ENCODE peak calls at places on chromosome 17, in six cellular contexts. One of them, this sample, is unnamed.

GRCh38 chr17:83194189-83194565 is 114.8 kb downstream of the METRNL start:
- DNase-seq in heart left ventricle: peak; percentile 15
- DNase-seq in SK-N-SH: no peak
- DNase-seq in GM23248: peak; percentile 31
- DNase-seq in GM23338: no peak
- DNase-seq in stomach: no peak
- DNase-seq in this sample: no peak

GRCh38 chr17:72192409-72193192 is 71.8 kb downstream of the SOX9 start:
- DNase-seq in heart left ventricle: peak; percentile 81
- DNase-seq in SK-N-SH: no peak
- DNase-seq in GM23248: peak; percentile 95
- DNase-seq in GM23338: no peak
- DNase-seq in stomach: no peak
- DNase-seq in this sample: no peak

GRCh38 chr17:61635913-61636432 is 45.0 kb upstream of the NACA2 start:
- DNase-seq in heart left ventricle: no peak
- DNase-seq in SK-N-SH: peak; percentile 28
- DNase-seq in GM23248: peak; percentile 60
- DNase-seq in GM23338: peak; percentile 76
- DNase-seq in stomach: peak; percentile 50
- DNase-seq in this sample: peak; percentile 33

GRCh38 chr17:61837175-61838051 is 25.9 kb downstream of the BRIP1 start:
- DNase-seq in heart left ventricle: peak; percentile 41
- DNase-seq in SK-N-SH: peak; percentile 59
- DNase-seq in GM23248: peak; percentile 86
- DNase-seq in GM23338: peak; percentile 83
- DNase-seq in stomach: peak; percentile 65
- DNase-seq in this sample: no peak

GRCh38 chr17:71872843-71873242 is 248.0 kb upstream of the SOX9 start:
- DNase-seq in heart left ventricle: no peak
- DNase-seq in SK-N-SH: no peak
- DNase-seq in GM23248: no peak
- DNase-seq in GM23338: no peak
- DNase-seq in stomach: no peak
- DNase-seq in this sample: no peak

GRCh38 chr17:7703584-7704574 is 1.1 kb upstream of the EFNB3 start:
- DNase-seq in heart left ventricle: no peak
- DNase-seq in SK-N-SH: peak; percentile 86
- DNase-seq in GM23248: peak; percentile 84
- DNase-seq in GM23338: peak; percentile 98
- DNase-seq in stomach: peak; percentile 29
- DNase-seq in this sample: no peak

GRCh38 chr17:73414171-73414955 is 102.6 kb upstream of the CDC42EP4 start:
- DNase-seq in heart left ventricle: no peak
- DNase-seq in SK-N-SH: no peak
- DNase-seq in GM23248: no peak
- DNase-seq in GM23338: no peak
- DNase-seq in stomach: no peak
- DNase-seq in this sample: no peak

GRCh38 chr17:72135546-72136325 is 14.9 kb downstream of the SOX9 start:
- DNase-seq in heart left ventricle: no peak
- DNase-seq in SK-N-SH: no peak
- DNase-seq in GM23248: peak; percentile 41
- DNase-seq in GM23338: no peak
- DNase-seq in stomach: no peak
- DNase-seq in this sample: no peak

GRCh38 chr17:77455111-77455877 is 314.5 kb downstream of the SEC14L1 start:
- DNase-seq in heart left ventricle: no peak
- DNase-seq in SK-N-SH: no peak
- DNase-seq in GM23248: no peak
- DNase-seq in GM23338: no peak
- DNase-seq in stomach: no peak
- DNase-seq in this sample: no peak

GRCh38 chr17:59361916-59362810 is 30.7 kb downstream of the YPEL2 start:
- DNase-seq in heart left ventricle: no peak
- DNase-seq in SK-N-SH: no peak
- DNase-seq in GM23248: peak; percentile 90
- DNase-seq in GM23338: no peak
- DNase-seq in stomach: no peak
- DNase-seq in this sample: no peak

GRCh38 chr17:80246266-80246681 is 14.4 kb upstream of the RNF213 start:
- DNase-seq in heart left ventricle: no peak
- DNase-seq in SK-N-SH: peak; percentile 20
- DNase-seq in GM23248: no peak
- DNase-seq in GM23338: no peak
- DNase-seq in stomach: no peak
- DNase-seq in this sample: peak; percentile 59

GRCh38 chr17:41717408-41718286 is 5.5 kb downstream of the GAST start:
- DNase-seq in heart left ventricle: no peak
- DNase-seq in SK-N-SH: no peak
- DNase-seq in GM23248: peak; percentile 74
- DNase-seq in GM23338: no peak
- DNase-seq in stomach: no peak
- DNase-seq in this sample: no peak

GRCh38 chr17:35084987-35085386 is 21.5 kb upstream of the RFFL start:
- DNase-seq in heart left ventricle: no peak
- DNase-seq in SK-N-SH: no peak
- DNase-seq in GM23248: peak; percentile 73
- DNase-seq in GM23338: no peak
- DNase-seq in stomach: no peak
- DNase-seq in this sample: no peak

GRCh38 chr17:18859256-18859655 is 1.3 kb downstream of the PRPSAP2 start:
- DNase-seq in heart left ventricle: no peak
- DNase-seq in SK-N-SH: peak; percentile 28
- DNase-seq in GM23248: peak; percentile 83
- DNase-seq in GM23338: no peak
- DNase-seq in stomach: no peak
- DNase-seq in this sample: no peak

GRCh38 chr17:15884731-15885130 is 60.2 kb upstream of the ADORA2B start:
- DNase-seq in heart left ventricle: no peak
- DNase-seq in SK-N-SH: no peak
- DNase-seq in GM23248: no peak
- DNase-seq in GM23338: no peak
- DNase-seq in stomach: no peak
- DNase-seq in this sample: no peak

GRCh38 chr17:74690409-74690825 is 22.3 kb downstream of the CD300LF start:
- DNase-seq in heart left ventricle: no peak
- DNase-seq in SK-N-SH: no peak
- DNase-seq in GM23248: no peak
- DNase-seq in GM23338: no peak
- DNase-seq in stomach: no peak
- DNase-seq in this sample: no peak

GRCh38 chr17:74011963-74012362 is 191.5 kb upstream of the RPL38 start:
- DNase-seq in heart left ventricle: no peak
- DNase-seq in SK-N-SH: peak; percentile 85
- DNase-seq in GM23248: no peak
- DNase-seq in GM23338: no peak
- DNase-seq in stomach: no peak
- DNase-seq in this sample: no peak

GRCh38 chr17:82947051-82947991 is 107.5 kb upstream of the ZNF750 start:
- DNase-seq in heart left ventricle: no peak
- DNase-seq in SK-N-SH: no peak
- DNase-seq in GM23248: no peak
- DNase-seq in GM23338: no peak
- DNase-seq in stomach: no peak
- DNase-seq in this sample: no peak

GRCh38 chr17:50153650-50154575 is 3.4 kb upstream of the PPP1R9B start:
- DNase-seq in heart left ventricle: peak; percentile 71
- DNase-seq in SK-N-SH: no peak
- DNase-seq in GM23248: peak; percentile 68
- DNase-seq in GM23338: no peak
- DNase-seq in stomach: peak; percentile 61
- DNase-seq in this sample: peak; percentile 52

GRCh38 chr17:68204736-68205135 is 43.1 kb upstream of the AMZ2 start:
- DNase-seq in heart left ventricle: peak; percentile 41
- DNase-seq in SK-N-SH: no peak
- DNase-seq in GM23248: no peak
- DNase-seq in GM23338: no peak
- DNase-seq in stomach: no peak
- DNase-seq in this sample: peak; percentile 38

GRCh38 chr17:15886804-15887203 is 58.1 kb upstream of the ADORA2B start:
- DNase-seq in heart left ventricle: no peak
- DNase-seq in SK-N-SH: no peak
- DNase-seq in GM23248: no peak
- DNase-seq in GM23338: no peak
- DNase-seq in stomach: no peak
- DNase-seq in this sample: no peak

GRCh38 chr17:73393962-73394361 is 82.2 kb upstream of the CDC42EP4 start:
- DNase-seq in heart left ventricle: no peak
- DNase-seq in SK-N-SH: peak; percentile 71
- DNase-seq in GM23248: peak; percentile 26
- DNase-seq in GM23338: peak; percentile 45
- DNase-seq in stomach: no peak
- DNase-seq in this sample: no peak

GRCh38 chr17:39926588-39927100 is 757 bp downstream of the ORMDL3 start:
- DNase-seq in heart left ventricle: peak; percentile 43
- DNase-seq in SK-N-SH: peak; percentile 69
- DNase-seq in GM23248: peak; percentile 61
- DNase-seq in GM23338: peak; percentile 78
- DNase-seq in stomach: peak; percentile 55
- DNase-seq in this sample: peak; percentile 73
- H3K27ac ChIP-seq in heart left ventricle: peak overlapping the region; percentile 92
- H3K27ac ChIP-seq in SK-N-SH: no peak overlapping the region
- H3K27ac ChIP-seq in GM23248: peak overlapping the region; percentile 90
- H3K27ac ChIP-seq in GM23338: peak overlapping the region; percentile 92
- H3K27ac ChIP-seq in stomach: peak overlapping the region; percentile 95
- H3K27ac ChIP-seq in this sample: peak overlapping the region; percentile 94

GRCh38 chr17:32943647-32944191 is 15.8 kb downstream of the TMEM98 start:
- DNase-seq in heart left ventricle: no peak
- DNase-seq in SK-N-SH: no peak
- DNase-seq in GM23248: peak; percentile 93
- DNase-seq in GM23338: no peak
- DNase-seq in stomach: no peak
- DNase-seq in this sample: peak; percentile 29
- H3K27ac ChIP-seq in heart left ventricle: no peak overlapping the region
- H3K27ac ChIP-seq in SK-N-SH: no peak overlapping the region
- H3K27ac ChIP-seq in GM23248: peak overlapping the region; percentile 85
- H3K27ac ChIP-seq in GM23338: no peak overlapping the region
- H3K27ac ChIP-seq in stomach: peak overlapping the region; percentile 25
- H3K27ac ChIP-seq in this sample: peak overlapping the region; percentile 5

DNA sequence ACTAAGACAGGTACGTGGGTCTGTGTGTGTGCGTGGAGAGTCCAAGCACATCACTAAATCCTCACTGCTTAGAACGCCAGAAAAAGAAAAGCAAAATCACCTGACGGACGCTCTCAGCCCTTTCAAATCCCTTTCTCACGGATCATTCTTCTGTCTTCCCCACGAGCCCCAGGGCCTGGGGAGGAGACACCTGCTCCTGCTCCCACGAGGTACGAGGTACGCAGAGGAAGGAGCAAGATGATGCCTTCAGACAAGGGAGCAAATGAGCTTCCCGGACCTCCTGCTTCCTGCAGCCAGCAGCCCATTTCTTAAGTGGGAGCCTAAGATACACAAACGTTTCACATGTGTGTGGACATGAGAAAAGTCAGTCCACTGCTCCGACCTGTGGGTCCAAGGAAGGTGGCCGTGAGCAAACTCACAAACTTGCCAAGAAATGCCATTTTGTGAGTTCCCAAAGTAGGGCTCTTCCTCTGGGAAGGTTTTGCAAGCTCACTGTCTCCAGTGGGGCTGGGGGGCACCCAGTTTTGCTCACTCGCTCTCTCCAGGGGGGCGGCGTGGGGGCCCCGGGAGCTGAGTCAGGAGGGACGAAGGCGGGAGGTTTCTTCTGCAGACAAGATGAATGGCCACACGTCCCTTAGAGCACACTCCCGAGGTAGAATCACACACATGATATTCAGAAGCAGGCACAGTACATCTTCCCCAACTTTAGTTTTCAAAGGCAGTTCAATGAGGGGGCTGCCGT is 68.1 kb downstream of the MRM3 start:
- DNase-seq in heart left ventricle: no peak
- DNase-seq in SK-N-SH: no peak
- DNase-seq in GM23248: no peak
- DNase-seq in GM23338: no peak
- DNase-seq in stomach: no peak
- DNase-seq in this sample: no peak
- H3K27ac ChIP-seq in heart left ventricle: no peak overlapping the region
- H3K27ac ChIP-seq in SK-N-SH: no peak overlapping the region
- H3K27ac ChIP-seq in GM23248: peak overlapping the region; percentile 93
- H3K27ac ChIP-seq in GM23338: no peak overlapping the region
- H3K27ac ChIP-seq in stomach: peak overlapping the region; percentile 84
- H3K27ac ChIP-seq in this sample: no peak overlapping the region

GRCh38 chr17:76139261-76139752 is 1.7 kb downstream of the FOXJ1 start:
- DNase-seq in heart left ventricle: peak; percentile 16
- DNase-seq in SK-N-SH: no peak
- DNase-seq in GM23248: no peak
- DNase-seq in GM23338: peak; percentile 46
- DNase-seq in stomach: no peak
- DNase-seq in this sample: no peak

GRCh38 chr17:76141212-76142043 is at the start of gene FOXJ1:
- DNase-seq in heart left ventricle: peak; percentile 88
- DNase-seq in SK-N-SH: peak; percentile 100
- DNase-seq in GM23248: peak; percentile 90
- DNase-seq in GM23338: peak; percentile 96
- DNase-seq in stomach: peak; percentile 92
- DNase-seq in this sample: peak; percentile 90

GRCh38 chr17:76139801-76140660 is 1.0 kb downstream of the FOXJ1 start:
- DNase-seq in heart left ventricle: peak; percentile 23
- DNase-seq in SK-N-SH: peak; percentile 74
- DNase-seq in GM23248: peak; percentile 26
- DNase-seq in GM23338: peak; percentile 51
- DNase-seq in stomach: no peak
- DNase-seq in this sample: peak; percentile 63

GRCh38 chr17:76140661-76141211 is 309 bp downstream of the FOXJ1 start:
- DNase-seq in heart left ventricle: no peak
- DNase-seq in SK-N-SH: no peak
- DNase-seq in GM23248: no peak
- DNase-seq in GM23338: peak; percentile 14
- DNase-seq in stomach: no peak
- DNase-seq in this sample: no peak

DNA sequence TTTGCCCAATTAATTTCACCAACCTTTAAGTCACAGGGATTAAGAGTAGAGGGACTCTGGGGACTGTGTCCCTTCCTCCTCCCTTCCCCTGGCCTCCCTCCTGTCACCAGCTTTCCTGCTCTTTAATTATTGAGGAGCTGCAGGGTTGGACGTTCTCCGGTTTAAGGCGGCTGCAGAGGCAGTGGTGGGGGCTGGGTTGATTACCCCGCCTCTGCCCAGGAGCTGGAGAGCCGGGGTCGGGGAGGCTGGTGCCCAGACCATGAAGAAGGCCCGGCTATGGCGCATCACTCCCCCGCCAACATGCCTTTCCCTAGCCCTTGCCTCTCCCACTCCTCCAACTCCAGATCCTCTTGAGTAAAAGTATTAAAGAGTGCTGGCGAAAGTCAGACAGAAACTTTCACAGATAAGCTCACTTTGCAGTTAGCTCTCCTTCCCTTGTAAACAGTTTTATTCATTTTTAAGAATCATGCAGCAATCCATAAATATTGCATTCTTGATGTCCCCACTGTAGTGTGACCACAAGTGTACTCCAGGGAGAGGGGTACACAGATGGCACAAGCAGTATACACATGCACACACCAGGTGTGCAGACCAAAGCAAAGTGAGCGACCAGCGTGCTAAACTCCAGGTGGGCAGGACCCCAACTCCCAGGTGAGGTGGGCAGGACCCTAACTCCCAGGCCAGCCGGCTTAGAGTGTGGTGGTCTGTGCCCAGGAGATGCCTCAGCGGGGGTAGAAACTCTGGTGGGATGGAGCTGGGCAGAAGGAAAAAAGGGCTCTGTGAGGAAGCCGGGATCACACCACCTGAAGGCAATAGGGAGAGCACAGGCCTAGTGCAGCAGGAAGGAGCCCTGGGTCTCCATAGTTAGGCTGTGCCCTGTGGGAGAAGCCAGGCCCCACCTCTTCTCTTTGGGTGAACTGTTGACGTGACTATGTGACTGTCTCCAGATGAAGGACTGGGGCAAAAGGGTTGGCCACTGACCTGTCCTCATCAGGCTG is 1.3 kb upstream of the FOXJ1 start:
- DNase-seq in heart left ventricle: peak; percentile 21
- DNase-seq in SK-N-SH: peak; percentile 50
- DNase-seq in GM23248: no peak
- DNase-seq in GM23338: peak; percentile 40
- DNase-seq in stomach: no peak
- DNase-seq in this sample: no peak
- H3K27ac ChIP-seq in heart left ventricle: no peak overlapping the region
- H3K27ac ChIP-seq in SK-N-SH: no peak overlapping the region
- H3K27ac ChIP-seq in GM23248: no peak overlapping the region
- H3K27ac ChIP-seq in GM23338: no peak overlapping the region
- H3K27ac ChIP-seq in stomach: no peak overlapping the region
- H3K27ac ChIP-seq in this sample: no peak overlapping the region